ENCODE peak calls at places on chromosomes 2 and 18, in seven cellular contexts. M is left lung, K is IMR-90, Q is fibroblast of lung, L is AG04450, C is endodermal cell, U is PC-9. N is an unnamed sample.

GRCh38 chr2:219430633-219431615 is 3.7 kb upstream of the SPEG start:
- DNase-seq in M (no peak), K (peak; percentile 55), Q (peak; percentile 69), L (no peak), C (peak; percentile 71), U (no peak), N (peak; percentile 23)

GRCh38 chr2:149991576-149991975 is 404.0 kb upstream of the MMADHC start:
- DNase-seq in M (no peak), K (peak; percentile 55), Q (peak; percentile 54), L (no peak), C (no peak), U (peak; percentile 33), N (no peak)

GRCh38 chr2:138335036-138335435 is 166.5 kb upstream of the SPOPL start:
- DNase-seq in M (no peak), K (no peak), Q (no peak), L (no peak), C (no peak), U (no peak), N (no peak)

GRCh38 chr18:56999823-57000222 is 147.1 kb upstream of the BOD1L2 start:
- DNase-seq in M (no peak), K (no peak), Q (no peak), L (no peak), C (no peak), U (no peak), N (no peak)

GRCh38 chr2:98311090-98311489 is 35.2 kb upstream of the CNGA3 start:
- DNase-seq in M (no peak), K (no peak), Q (no peak), L (no peak), C (no peak), U (no peak), N (no peak)

GRCh38 chr2:179837408-179837807 is 24.0 kb downstream of the ZNF385B start:
- DNase-seq in M (no peak), K (peak; percentile 46), Q (peak; percentile 53), L (no peak), C (no peak), U (peak; percentile 13), N (no peak)

GRCh38 chr2:216352653-216353270 is 19.5 kb downstream of the MARCHF4 start:
- DNase-seq in M (no peak), K (no peak), Q (no peak), L (no peak), C (no peak), U (no peak), N (no peak)

GRCh38 chr2:118861741-118862140 is 14.3 kb upstream of the EN1 start:
- DNase-seq in M (no peak), K (no peak), Q (no peak), L (no peak), C (no peak), U (no peak), N (no peak)

GRCh38 chr2:141570474-141571131 is 560.2 kb downstream of the LRP1B start:
- DNase-seq in M (peak; percentile 39), K (no peak), Q (no peak), L (no peak), C (peak; percentile 79), U (no peak), N (no peak)

GRCh38 chr2:55155764-55156221 is 76.3 kb downstream of the CLHC1 start:
- DNase-seq in M (no peak), K (peak; percentile 77), Q (peak; percentile 58), L (no peak), C (no peak), U (no peak), N (no peak)

GRCh38 chr2:120020554-120020953 is 7.7 kb downstream of the EPB41L5 start:
- DNase-seq in M (no peak), K (no peak), Q (no peak), L (no peak), C (no peak), U (no peak), N (no peak)

GRCh38 chr18:72834731-72835130 is 33.1 kb downstream of the NETO1 start:
- DNase-seq in M (no peak), K (no peak), Q (no peak), L (no peak), C (no peak), U (no peak), N (no peak)

GRCh38 chr2:96153991-96154431 is 8.8 kb upstream of the DUSP2 start:
- DNase-seq in M (no peak), K (no peak), Q (no peak), L (no peak), C (peak; percentile 60), U (no peak), N (no peak)

GRCh38 chr2:105647731-105648130 is 97.0 kb upstream of the NCK2 start:
- DNase-seq in M (peak; percentile 32), K (no peak), Q (no peak), L (no peak), C (no peak), U (no peak), N (no peak)

GRCh38 chr18:6015364-6015763 is 120.0 kb upstream of the TMEM200C start:
- DNase-seq in M (no peak), K (peak; percentile 69), Q (no peak), L (no peak), C (no peak), U (no peak), N (no peak)

GRCh38 chr18:52652451-52652850 is 312.5 kb downstream of the DCC start:
- DNase-seq in M (no peak), K (no peak), Q (no peak), L (no peak), C (no peak), U (no peak), N (no peak)

GRCh38 chr2:227566012-227566411 is 32.7 kb upstream of the SCYGR2 start:
- DNase-seq in M (no peak), K (no peak), Q (no peak), L (no peak), C (no peak), U (no peak), N (no peak)

GRCh38 chr2:69559696-69560482 is 83.7 kb downstream of the AAK1 start:
- DNase-seq in M (no peak), K (peak; percentile 62), Q (peak; percentile 76), L (no peak), C (peak; percentile 66), U (peak; percentile 19), N (no peak)

GRCh38 chr2:149122521-149122920 is 84.0 kb downstream of the LYPD6B start:
- DNase-seq in M (no peak), K (no peak), Q (no peak), L (no peak), C (no peak), U (no peak), N (no peak)

GRCh38 chr2:149988361-149988760 is 400.8 kb upstream of the MMADHC start:
- DNase-seq in M (no peak), K (no peak), Q (no peak), L (no peak), C (no peak), U (no peak), N (no peak)

GRCh38 chr2:2846379-2847130 is 515.5 kb upstream of the MYT1L start:
- DNase-seq in M (no peak), K (no peak), Q (no peak), L (no peak), C (no peak), U (peak; percentile 3), N (peak; percentile 39)

GRCh38 chr18:38575648-38576047 is 1010.0 kb upstream of the CELF4 start:
- DNase-seq in M (no peak), K (no peak), Q (no peak), L (no peak), C (no peak), U (no peak), N (no peak)

GRCh38 chr18:72667932-72668331 is 123.8 kb upstream of the CBLN2 start:
- DNase-seq in M (peak; percentile 50), K (no peak), Q (no peak), L (no peak), C (no peak), U (no peak), N (no peak)

GRCh38 chr2:12828932-12829331 is 112.2 kb downstream of the TRIB2 start:
- DNase-seq in M (no peak), K (no peak), Q (no peak), L (no peak), C (no peak), U (no peak), N (no peak)

GRCh38 chr18:51578403-51578980 is 381.0 kb upstream of the MEX3C start:
- DNase-seq in M (no peak), K (no peak), Q (no peak), L (no peak), C (no peak), U (no peak), N (no peak)

GRCh38 chr18:51582551-51582950 is 385.1 kb upstream of the MEX3C start:
- DNase-seq in M (no peak), K (no peak), Q (no peak), L (no peak), C (no peak), U (no peak), N (no peak)

GRCh38 chr18:51575171-51575570 is 377.7 kb upstream of the MEX3C start:
- DNase-seq in M (no peak), K (no peak), Q (no peak), L (no peak), C (no peak), U (no peak), N (no peak)

GRCh38 chr18:51580580-51580979 is 383.1 kb upstream of the MEX3C start:
- DNase-seq in M (no peak), K (no peak), Q (no peak), L (no peak), C (no peak), U (no peak), N (no peak)
- TF ChIP-seq CTCF in M (no peak), K (no peak), Q (no peak), L (no peak), C (no peak), U (no peak), N (no peak)

GRCh38 chr2:41234093-41234492 is 782.2 kb upstream of the SLC8A1 start:
- DNase-seq in M (no peak), K (no peak), Q (no peak), L (no peak), C (no peak), U (no peak), N (no peak)
- H3K9me3 ChIP-seq in M (no peaks in the 10 kb centered on the region), K (no peaks in the 10 kb centered on the region), Q (no peaks in the 10 kb centered on the region), L (no peaks in the 10 kb centered on the region), C (no peaks in the 10 kb centered on the region), U (no peaks in the 10 kb centered on the region), N (no peaks in the 10 kb centered on the region)

DNA sequence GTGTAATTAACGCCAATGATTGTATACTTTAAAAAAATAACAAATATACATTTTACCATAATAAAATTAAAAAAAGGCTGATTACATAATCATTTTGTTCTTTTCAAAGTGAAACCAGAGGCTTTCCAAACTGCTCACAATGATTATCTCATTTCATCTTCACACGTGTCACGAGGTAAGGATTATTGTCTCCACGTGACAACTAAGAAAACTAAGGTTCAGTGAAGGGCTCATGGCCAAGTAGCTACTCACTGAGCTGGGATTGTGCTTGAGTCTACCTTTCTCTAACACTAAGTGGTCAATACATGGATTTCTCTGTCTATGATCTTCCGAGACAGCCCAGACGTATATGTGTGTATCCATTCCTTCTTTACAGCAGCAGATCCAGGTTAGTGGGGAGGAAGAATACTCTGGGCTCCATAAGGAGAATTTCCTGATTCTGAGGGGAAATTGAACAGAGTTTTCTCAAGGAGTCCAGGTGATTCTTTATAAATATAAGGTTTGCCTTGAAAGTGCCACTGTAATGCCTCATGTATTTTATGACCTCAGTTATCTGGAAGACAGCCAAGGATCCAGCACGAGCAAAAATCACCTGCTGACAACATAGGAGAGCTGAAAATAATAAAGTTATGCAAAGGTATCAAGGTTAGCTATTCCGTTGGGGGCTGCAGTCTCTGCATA is 25.6 kb upstream of the ACSL3 start:
- DNase-seq in M (no peak), K (no peak), Q (no peak), L (no peak), C (no peak), U (no peak), N (no peak)
- H3K27ac ChIP-seq in M (no peak overlapping the region), K (no peak overlapping the region), Q (no peak overlapping the region), L (no peak overlapping the region), C (no peak overlapping the region), U (peak overlapping the region; percentile 23), N (no peak overlapping the region)

GRCh38 chr2:42339191-42339912 is 21.7 kb downstream of the COX7A2L start:
- DNase-seq in M (no peak), K (no peak), Q (no peak), L (no peak), C (peak; percentile 84), U (no peak), N (no peak)
- TF ChIP-seq CTCF in M (no peak), K (no peak), Q (no peak), L (no peak), C (peak; percentile 58), U (no peak), N (no peak)

N was measured in tibial artery.